ENCODE peak calls at places on chromosomes 6 and 20, in five cellular contexts. E is AG04450; B is HCT116; J is CD8-positive, alpha-beta memory T cell; A is hepatocyte. F is an unnamed sample. For H3K27me3, the result is how much of the 10 kb centered on the place peaks cover.

GRCh38 chr6:137767931-137768690 is 98.9 kb upstream of the TNFAIP3 start:
- DNase-seq in E (no peak), A (no peak), B (no peak), J (peak), F (peak)

GRCh38 chr6:15948930-15949900 is 179.7 kb upstream of the MYLIP start:
- DNase-seq in E (no peak), A (peak), B (no peak), J (no peak), F (no peak)

GRCh38 chr6:18585032-18585573 is 198.0 kb downstream of the RNF144B start:
- DNase-seq in J (no peak), A (peak), B (peak), E (no peak), F (no peak)

GRCh38 chr20:18252597-18253451 is 35.5 kb upstream of the ZNF133 start:
- DNase-seq in B (peak), A (no peak), E (no peak), J (no peak), F (no peak)

GRCh38 chr6:79250107-79250514 is 15.6 kb upstream of the HMGN3 start:
- DNase-seq in J (no peak), A (no peak), E (no peak), B (no peak), F (peak)

GRCh38 chr6:149032599-149033405 is 284.7 kb upstream of the TAB2 start:
- DNase-seq in J (no peak), A (no peak), E (peak), B (no peak), F (no peak)

GRCh38 chr6:98875375-98875774 is 41.0 kb downstream of the POU3F2 start:
- DNase-seq in B (no peak), J (no peak), A (no peak), E (no peak), F (no peak)

GRCh38 chr6:44733868-44734267 is 346.4 kb downstream of the CDC5L start:
- DNase-seq in B (no peak), A (no peak), J (no peak), E (no peak), F (no peak)

GRCh38 chr6:13496508-13497180 is 9.2 kb upstream of the GFOD1 start:
- DNase-seq in E (no peak), B (no peak), J (no peak), A (no peak), F (no peak)

GRCh38 chr20:3614509-3614908 is 48.7 kb downstream of the GFRA4 start:
- DNase-seq in E (no peak), A (no peak), J (no peak), B (no peak), F (no peak)

GRCh38 chr6:112145080-112145573 is 57.7 kb downstream of the FAM229B start:
- DNase-seq in J (no peak), B (no peak), A (no peak), E (no peak), F (no peak)

GRCh38 chr6:51398064-51398740 is 579.5 kb downstream of the TFAP2B start:
- DNase-seq in A (no peak), E (no peak), B (no peak), J (no peak), F (no peak)

GRCh38 chr6:44078795-44079671 is 48.2 kb downstream of the MRPL14 start:
- DNase-seq in J (peak), A (peak), E (no peak), B (peak), F (peak)

GRCh38 chr6:15628499-15629131 is 34.2 kb downstream of the DTNBP1 start:
- DNase-seq in A (peak), J (peak), E (peak), B (no peak), F (no peak)

GRCh38 chr20:4684837-4685413 is 36.8 kb upstream of the PRND start:
- DNase-seq in J (no peak), E (peak), A (peak), B (peak), F (no peak)

GRCh38 chr6:45483021-45483420 is 105.3 kb upstream of the SUPT3H start:
- DNase-seq in A (peak), J (no peak), B (no peak), E (peak), F (no peak)

GRCh38 chr6:33279971-33280511 is 3.1 kb downstream of the B3GALT4 start:
- DNase-seq in A (peak), J (no peak), E (no peak), B (peak), F (no peak)

GRCh38 chr6:53961679-53962370 is 149.4 kb upstream of the MLIP start:
- DNase-seq in B (no peak), E (no peak), J (no peak), A (peak), F (no peak)

GRCh38 chr6:53306819-53307347 is 41.9 kb downstream of the ELOVL5 start:
- DNase-seq in A (peak), B (no peak), E (no peak), J (no peak), F (peak)

GRCh38 chr6:144327081-144327480 is 41.9 kb downstream of the UTRN start:
- DNase-seq in E (no peak), B (no peak), J (no peak), A (no peak), F (no peak)

GRCh38 chr20:57445298-57445697 is 54.1 kb downstream of the RBM38 start:
- DNase-seq in B (no peak), A (peak), J (no peak), E (peak), F (no peak)

GRCh38 chr20:16541226-16541625 is 32.0 kb downstream of the KIF16B start:
- DNase-seq in E (no peak), A (no peak), B (no peak), J (no peak), F (no peak)

GRCh38 chr20:2236266-2236665 is 59.5 kb upstream of the TGM3 start:
- DNase-seq in A (no peak), J (no peak), E (no peak), B (no peak), F (no peak)

GRCh38 chr20:5528719-5529256 is 212.0 kb upstream of the PROKR2 start:
- DNase-seq in E (peak), B (peak), J (peak), A (peak), F (peak)

GRCh38 chr6:109299695-109300564 is 82.3 kb downstream of the CD164 start:
- DNase-seq in B (no peak), J (no peak), E (no peak), A (no peak), F (no peak)

GRCh38 chr6:120056085-120056484 is 706.5 kb upstream of the MAN1A1 start:
- DNase-seq in A (no peak), J (no peak), B (no peak), E (no peak), F (no peak)

GRCh38 chr20:41639630-41640029 is 21.5 kb upstream of the CHD6 start:
- DNase-seq in A (no peak), J (no peak), E (no peak), B (no peak), F (no peak)

GRCh38 chr6:53611342-53611741 is 54.2 kb downstream of the KLHL31 start:
- DNase-seq in J (no peak), B (no peak), E (no peak), A (no peak), F (no peak)

DNA sequence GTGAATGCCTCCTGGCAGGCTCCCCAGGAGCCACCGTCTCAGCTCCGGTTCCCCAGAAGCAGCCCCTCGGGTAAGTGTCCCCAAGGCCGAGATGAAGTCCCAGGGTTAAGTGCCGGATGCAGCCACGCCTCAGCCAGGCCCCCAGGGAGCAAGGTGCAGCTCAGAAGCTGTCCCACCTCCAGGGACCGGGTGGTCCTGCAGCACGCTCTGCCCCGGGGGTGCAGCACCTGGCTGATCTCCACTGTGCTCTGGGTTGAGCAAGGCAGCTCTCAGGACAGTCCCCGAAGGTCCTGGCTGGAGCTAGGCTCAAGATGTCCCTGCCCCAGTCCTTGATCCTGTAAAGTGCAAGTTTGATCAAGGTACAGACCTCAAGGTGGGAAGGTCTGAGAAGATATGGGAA is 15.1 kb upstream of the NTSR1 start:
- DNase-seq in E (no peak), A (no peak), B (no peak), J (no peak), F (no peak)
- H3K27me3 ChIP-seq in E (under half), A (under half), B (under half), J (under half), F (under half)

DNA sequence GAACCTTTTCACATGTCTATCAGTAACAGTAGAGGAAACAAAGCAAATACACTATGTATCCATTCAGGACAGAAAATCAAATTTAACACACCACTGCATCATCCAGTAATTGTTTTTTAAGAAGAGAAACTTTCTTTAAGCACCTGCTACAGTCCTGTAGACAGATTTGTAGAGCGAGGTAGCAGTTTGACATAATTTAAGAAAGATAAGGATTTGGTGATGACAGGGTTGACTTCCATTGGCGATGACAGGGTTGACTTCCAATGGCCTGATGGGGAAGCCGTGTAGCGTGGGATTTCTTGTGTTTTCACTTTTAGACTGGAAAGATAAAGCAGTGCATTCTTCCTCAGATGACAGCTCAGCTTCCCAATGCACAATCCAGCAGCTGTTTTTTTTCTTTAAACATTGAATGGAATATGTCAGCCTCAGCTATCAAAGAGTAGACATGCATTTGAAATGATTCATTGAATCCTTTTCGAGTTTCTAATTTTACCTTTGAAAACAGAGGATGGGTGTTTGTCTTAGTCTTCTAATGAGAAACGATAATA is 68.5 kb downstream of the ECT2L start:
- DNase-seq in B (no peak), A (no peak), E (no peak), J (no peak), F (no peak)
- H3K4me3 ChIP-seq in B (no peak), A (no peak), E (no peak), J (no peak), F (no peak)

GRCh38 chr6:41541364-41541763 is 4.8 kb upstream of the FOXP4 start:
- DNase-seq in B (no peak), E (no peak), J (no peak), A (no peak), F (no peak)
- H3K27me3 ChIP-seq in B (under half), E (under half), J (under half), A (under half), F (under half)

DNA sequence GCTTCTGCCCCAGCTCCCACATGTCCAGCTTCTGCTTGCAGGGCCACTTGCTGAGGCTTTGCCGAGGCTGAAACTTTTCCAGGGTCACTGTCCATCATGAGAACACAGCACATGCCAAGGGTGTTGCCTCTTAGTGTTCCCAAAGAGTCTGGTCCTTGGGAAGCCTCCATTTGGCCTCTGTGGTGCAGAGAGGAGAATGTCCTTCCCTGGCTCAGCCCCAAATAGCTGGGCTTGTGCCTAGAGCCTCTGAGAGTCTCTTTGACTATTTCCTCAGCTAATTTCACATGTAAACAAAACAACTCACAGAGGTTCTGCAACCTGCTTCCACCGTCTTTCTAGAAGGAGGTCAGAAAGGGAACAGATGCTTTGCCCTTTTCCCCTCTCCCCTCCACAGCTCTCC is 40.4 kb upstream of the RAB23 start:
- DNase-seq in B (no peak), A (no peak), J (no peak), E (no peak), F (no peak)
- H3K4me3 ChIP-seq in B (no peak), A (no peak), J (no peak), E (no peak), F (no peak)